ENCODE peak calls at places on chromosomes 11 and 22, in five cellular contexts. B is activated CD4-positive, alpha-beta T cell treated with anti-CD3 and anti-CD28 coated beads, Interleukin-2, amount 50 U/mL, for 1 hour; D is psoas muscle; C is CD8-positive, alpha-beta T cell; J is astrocyte of the spinal cord. Z is an unnamed sample.

GRCh38 chr11:125036933-125037332 is 26.2 kb upstream of the SLC37A2 start:
- DNase-seq in B (no peak), D (no peak), C (no peak), J (peak; percentile 90), Z (peak; percentile 81)

GRCh38 chr11:450809-451451 is 851 bp downstream of the PTDSS2 start:
- DNase-seq in B (peak; percentile 80), D (peak; percentile 54), C (peak; percentile 68), J (peak; percentile 56), Z (no peak)

GRCh38 chr11:95229199-95230053 is 1.6 kb downstream of the SESN3 start:
- DNase-seq in B (no peak), D (no peak), C (no peak), J (peak; percentile 55), Z (peak; percentile 21)

GRCh38 chr22:50544746-50545253 is 899 bp upstream of the KLHDC7B start:
- DNase-seq in B (no peak), D (no peak), C (no peak), J (no peak), Z (no peak)

GRCh38 chr11:10770626-10771254 is 19.7 kb downstream of the CTR9 start:
- DNase-seq in B (peak; percentile 26), D (peak; percentile 41), C (no peak), J (peak; percentile 44), Z (peak; percentile 30)

GRCh38 chr11:27427183-27427980 is 45.2 kb downstream of the LGR4 start:
- DNase-seq in B (no peak), D (no peak), C (no peak), J (peak; percentile 38), Z (no peak)

GRCh38 chr11:46895821-46896220 is 22.5 kb downstream of the LRP4 start:
- DNase-seq in B (no peak), D (peak; percentile 66), C (no peak), J (peak; percentile 35), Z (no peak)

GRCh38 chr22:50532353-50532700 is 2.5 kb upstream of the TYMP start:
- DNase-seq in B (no peak), D (no peak), C (no peak), J (no peak), Z (no peak)

GRCh38 chr22:35638408-35638807 is 9.8 kb upstream of the APOL6 start:
- DNase-seq in B (no peak), D (peak; percentile 88), C (no peak), J (peak; percentile 45), Z (peak; percentile 67)

GRCh38 chr11:120025606-120026335 is 112.1 kb downstream of the TRIM29 start:
- DNase-seq in B (no peak), D (no peak), C (no peak), J (no peak), Z (no peak)

GRCh38 chr11:39990413-39990812 is 1469.0 kb downstream of the LRRC4C start:
- DNase-seq in B (no peak), D (no peak), C (no peak), J (no peak), Z (no peak)

GRCh38 chr11:8826901-8827560 is 84.0 kb upstream of the AKIP1 start:
- DNase-seq in B (no peak), D (no peak), C (no peak), J (no peak), Z (no peak)

GRCh38 chr11:36313750-36314500 is 17.8 kb downstream of the PRR5L start:
- DNase-seq in B (no peak), D (no peak), C (no peak), J (no peak), Z (no peak)

GRCh38 chr11:119446871-119447663 is 24.1 kb upstream of the THY1 start:
- DNase-seq in B (no peak), D (no peak), C (no peak), J (no peak), Z (no peak)